ENCODE peak calls at places on chromosomes 6 and 20, in seven cellular contexts. V, E, A, O, W, L and T are unnamed samples.

GRCh38 chr20:62123450-62124118 is 1.3 kb downstream of the LSM14B start:
- DNase-seq in V (peak), E (no peak), A (no peak), O (no peak), W (no peak), L (no peak), T (no peak)

GRCh38 chr6:156794963-156795362 is 17.8 kb downstream of the ARID1B start:
- DNase-seq in V (peak), E (no peak), A (peak), O (no peak), W (no peak), L (no peak), T (no peak)

GRCh38 chr6:38337819-38338465 is 301.8 kb downstream of the BTBD9 start:
- DNase-seq in V (peak), E (no peak), A (no peak), O (no peak), W (peak), L (no peak), T (no peak)

GRCh38 chr6:37103169-37104039 is 66.5 kb upstream of the PIM1 start:
- DNase-seq in V (no peak), E (no peak), A (no peak), O (peak), W (peak), L (no peak), T (no peak)

GRCh38 chr6:41878246-41878645 is 16.9 kb downstream of the USP49 start:
- DNase-seq in V (peak), E (no peak), A (no peak), O (no peak), W (no peak), L (no peak), T (no peak)

GRCh38 chr20:54698373-54698772 is 223.0 kb downstream of the DOK5 start:
- DNase-seq in V (no peak), E (no peak), A (no peak), O (no peak), W (no peak), L (no peak), T (no peak)

GRCh38 chr20:33796263-33796906 is 14.8 kb upstream of the CHMP4B start:
- DNase-seq in V (no peak), E (no peak), A (no peak), O (no peak), W (no peak), L (no peak), T (no peak)

GRCh38 chr6:166572370-166573261 is 13.9 kb downstream of the RAMACL start:
- DNase-seq in V (peak), E (no peak), A (no peak), O (peak), W (no peak), L (no peak), T (peak)

GRCh38 chr20:36830791-36831691 is 44.9 kb upstream of the TLDC2 start:
- DNase-seq in V (peak), E (no peak), A (no peak), O (no peak), W (no peak), L (no peak), T (no peak)

GRCh38 chr6:129131282-129131681 is 248.3 kb downstream of the LAMA2 start:
- DNase-seq in V (peak), E (no peak), A (no peak), O (no peak), W (no peak), L (no peak), T (no peak)

GRCh38 chr6:140774080-140774505 is 1358.6 kb upstream of the GJE1 start:
- DNase-seq in V (peak), E (no peak), A (no peak), O (no peak), W (no peak), L (no peak), T (peak)

GRCh38 chr6:25959890-25960531 is 2.6 kb upstream of the TRIM38 start:
- DNase-seq in V (peak), E (no peak), A (no peak), O (no peak), W (no peak), L (no peak), T (no peak)

GRCh38 chr20:64001607-64002011 is 20.7 kb downstream of the PRPF6 start:
- DNase-seq in V (no peak), E (no peak), A (no peak), O (no peak), W (no peak), L (no peak), T (no peak)

GRCh38 chr6:47655719-47656595 is 42.4 kb upstream of the ADGRF4 start:
- DNase-seq in V (peak), E (peak), A (no peak), O (peak), W (no peak), L (peak), T (no peak)

GRCh38 chr6:111533087-111533784 is 50.2 kb upstream of the REV3L start:
- DNase-seq in V (no peak), E (peak), A (no peak), O (peak), W (no peak), L (no peak), T (no peak)

GRCh38 chr6:161079566-161080262 is 88.1 kb downstream of the MAP3K4 start:
- DNase-seq in V (peak), E (no peak), A (no peak), O (no peak), W (no peak), L (peak), T (no peak)

GRCh38 chr6:16130437-16130891 is 1.6 kb downstream of the MYLIP start:
- DNase-seq in V (peak), E (no peak), A (no peak), O (no peak), W (no peak), L (no peak), T (no peak)

GRCh38 chr20:9978395-9979004 is 56.3 kb upstream of the ANKEF1 start:
- DNase-seq in V (peak), E (peak), A (no peak), O (no peak), W (peak), L (no peak), T (peak)

GRCh38 chr20:24502184-24502583 is 32.8 kb downstream of the SYNDIG1 start:
- DNase-seq in V (peak), E (no peak), A (no peak), O (no peak), W (peak), L (no peak), T (peak)

GRCh38 chr6:170045563-170045960 is 245.3 kb downstream of the DLL1 start:
- DNase-seq in V (no peak), E (no peak), A (no peak), O (no peak), W (no peak), L (no peak), T (no peak)

GRCh38 chr6:1597924-1598323 is 11.8 kb upstream of the FOXC1 start:
- DNase-seq in V (peak), E (no peak), A (no peak), O (no peak), W (no peak), L (no peak), T (no peak)